ENCODE peak calls at places on chromosomes 11 and 22, in eight cellular contexts. R, K, B, T, W, I, O and X are unnamed samples.
A peak's percentile ranks its signal among the peaks of the same experiment; 100 is the strongest.

GRCh38 chr22:39617342-39617741 is 46.8 kb downstream of the CACNA1I start:
- DNase-seq in R (no peak), K (no peak), B (no peak), T (no peak), W (no peak), I (no peak), O (no peak), X (no peak)

GRCh38 chr22:41799486-41800347 is 762 bp upstream of the CCDC134 start:
- DNase-seq in R (peak; percentile 29), K (peak; percentile 44), B (peak; percentile 84), T (no peak), W (no peak), I (no peak), O (peak; percentile 27), X (peak; percentile 67)

GRCh38 chr11:117973446-117973922 is 12.7 kb upstream of the IL10RA start:
- DNase-seq in R (no peak), K (no peak), B (no peak), T (no peak), W (no peak), I (no peak), O (no peak), X (no peak)

GRCh38 chr11:66068923-66069714 is 953 bp upstream of the PACS1 start:
- DNase-seq in R (peak; percentile 42), K (no peak), B (peak; percentile 85), T (no peak), W (peak; percentile 12), I (peak; percentile 77), O (peak; percentile 28), X (no peak)

GRCh38 chr11:69357458-69358397 is 63.8 kb downstream of the MYEOV start:
- DNase-seq in R (peak; percentile 6), K (no peak), B (no peak), T (no peak), W (no peak), I (no peak), O (no peak), X (no peak)

GRCh38 chr22:37176464-37177061 is 11.5 kb downstream of the C1QTNF6 start:
- DNase-seq in R (peak; percentile 52), K (peak; percentile 75), B (peak; percentile 84), T (no peak), W (no peak), I (no peak), O (peak; percentile 69), X (no peak)

GRCh38 chr11:69397732-69398131 is 83.7 kb upstream of the LINC01488 start:
- DNase-seq in R (no peak), K (no peak), B (no peak), T (no peak), W (no peak), I (no peak), O (no peak), X (no peak)

GRCh38 chr22:50403701-50404101 is 60.6 kb downstream of the PPP6R2 start:
- DNase-seq in R (peak; percentile 56), K (peak; percentile 28), B (peak; percentile 83), T (no peak), W (no peak), I (no peak), O (peak; percentile 55), X (no peak)

GRCh38 chr11:214083-214482 is 6.6 kb downstream of the RIC8A start:
- DNase-seq in R (no peak), K (no peak), B (no peak), T (no peak), W (no peak), I (no peak), O (no peak), X (no peak)

GRCh38 chr11:218815-219593 is 11.5 kb downstream of the RIC8A start:
- DNase-seq in R (no peak), K (no peak), B (no peak), T (no peak), W (no peak), I (no peak), O (no peak), X (no peak)

GRCh38 chr11:215581-216037 is 8.1 kb downstream of the RIC8A start:
- DNase-seq in R (no peak), K (no peak), B (no peak), T (no peak), W (no peak), I (no peak), O (no peak), X (no peak)

GRCh38 chr11:217704-218103 is 10.2 kb downstream of the RIC8A start:
- DNase-seq in R (no peak), K (no peak), B (no peak), T (no peak), W (no peak), I (no peak), O (no peak), X (no peak)

DNA sequence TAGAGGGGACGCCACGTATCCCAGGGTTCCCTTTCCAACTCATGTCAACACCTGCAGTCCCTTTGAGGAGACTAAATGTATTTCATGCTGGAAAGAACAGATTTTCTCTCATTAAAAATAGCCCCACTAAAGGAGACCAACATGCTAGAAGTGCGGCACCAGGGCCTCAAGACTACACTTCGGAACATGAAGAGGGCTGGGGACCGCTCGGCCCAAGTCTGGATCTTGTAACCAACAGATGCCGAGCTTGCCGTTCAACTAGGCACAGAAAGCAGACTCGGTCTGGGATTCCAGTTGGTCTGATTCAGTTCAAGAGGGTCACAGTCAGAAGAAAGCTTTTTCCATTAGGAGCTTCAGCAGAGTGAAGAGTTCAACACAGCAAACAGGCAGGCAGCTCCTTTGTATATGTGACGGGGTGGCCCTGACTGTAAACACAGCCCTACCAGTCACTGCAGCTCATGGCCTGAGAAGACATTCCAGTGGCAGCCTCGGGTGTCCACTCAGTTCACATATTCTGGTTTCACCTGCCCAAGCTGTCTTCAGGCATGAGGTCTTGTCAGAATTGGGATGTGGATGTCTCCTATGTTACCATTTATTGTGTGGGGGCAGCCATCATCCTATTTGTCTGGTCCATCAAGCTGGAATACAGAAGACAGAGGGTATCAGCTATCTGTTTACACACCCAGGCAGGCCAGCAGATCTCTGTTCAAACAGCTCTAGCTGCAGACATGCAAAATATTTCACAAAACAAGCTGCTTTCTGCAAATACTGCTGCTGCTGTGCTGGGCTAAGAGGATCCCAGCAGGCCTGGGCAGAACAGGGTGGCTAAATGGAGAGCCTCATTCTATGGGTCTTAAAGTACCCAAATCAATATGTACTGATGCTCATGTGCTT is 8.8 kb downstream of the RIC8A start:
- DNase-seq in R (no peak), K (no peak), B (no peak), T (no peak), W (peak; percentile 64), I (no peak), O (no peak), X (no peak)
- TF ChIP-seq POLR2A in R (no peak), K (no peak), B (no peak), T (no peak), W (no peak), I (no peak), O (no peak), X (no peak)

DNA sequence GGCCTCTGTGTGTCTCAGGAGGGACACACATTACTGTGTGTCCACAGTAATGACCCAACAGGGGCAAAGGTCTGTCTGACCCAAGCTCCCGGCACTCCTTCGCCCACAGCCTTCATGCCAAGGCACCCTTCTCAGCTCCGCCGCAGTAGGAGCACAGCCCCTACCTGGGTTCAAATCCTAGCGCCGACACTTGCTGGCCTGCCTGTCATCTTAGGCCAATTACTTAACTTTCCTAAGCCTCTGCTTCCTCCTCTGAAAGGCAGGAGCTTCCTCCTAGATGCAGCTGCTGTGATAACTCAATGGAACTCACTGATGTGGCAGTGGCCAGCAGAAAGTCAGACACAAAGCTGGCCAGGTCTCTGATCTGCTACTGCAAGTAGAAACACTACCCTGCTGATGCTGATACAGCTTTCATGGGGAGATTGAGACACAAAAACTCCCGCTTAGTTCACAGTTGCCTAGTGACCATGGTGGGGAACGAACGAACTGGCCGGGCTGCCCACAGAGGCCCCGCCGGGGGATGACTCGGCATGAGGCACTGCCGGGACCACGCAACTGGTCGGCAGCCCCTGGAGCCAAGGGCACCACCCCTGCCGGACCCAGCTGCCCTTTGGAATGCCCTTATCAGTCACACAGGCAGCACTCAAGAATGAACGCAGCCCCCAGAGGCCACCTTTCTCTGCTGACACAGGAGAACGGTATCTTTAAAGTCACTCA is 8.1 kb downstream of the EHD1 start:
- DNase-seq in R (peak; percentile 36), K (peak; percentile 58), B (peak; percentile 88), T (no peak), W (peak; percentile 74), I (no peak), O (no peak), X (no peak)
- TF ChIP-seq POLR2A in R (no peak), K (no peak), B (no peak), T (no peak), W (no peak), I (no peak), O (no peak), X (no peak)

GRCh38 chr11:35163209-35163608 is 24.2 kb downstream of the CD44 start:
- DNase-seq in R (no peak), K (no peak), B (no peak), T (no peak), W (no peak), I (no peak), O (no peak), X (no peak)

GRCh38 chr11:35167451-35167954 is 28.5 kb downstream of the CD44 start:
- DNase-seq in R (no peak), K (peak; percentile 40), B (no peak), T (no peak), W (no peak), I (no peak), O (no peak), X (no peak)

GRCh38 chr11:35163707-35164496 is 24.9 kb downstream of the CD44 start:
- DNase-seq in R (no peak), K (no peak), B (no peak), T (no peak), W (no peak), I (no peak), O (no peak), X (no peak)

GRCh38 chr11:35166369-35167360 is 27.7 kb downstream of the CD44 start:
- DNase-seq in R (no peak), K (no peak), B (peak; percentile 78), T (peak; percentile 94), W (no peak), I (peak; percentile 57), O (no peak), X (no peak)

GRCh38 chr11:35165416-35166368 is 26.7 kb downstream of the CD44 start:
- DNase-seq in R (peak; percentile 73), K (no peak), B (peak; percentile 84), T (no peak), W (no peak), I (no peak), O (peak; percentile 40), X (no peak)
- TF ChIP-seq POLR2A in R (no peak), K (no peak), B (no peak), T (no peak), W (no peak), I (no peak), O (no peak), X (no peak)

DNA sequence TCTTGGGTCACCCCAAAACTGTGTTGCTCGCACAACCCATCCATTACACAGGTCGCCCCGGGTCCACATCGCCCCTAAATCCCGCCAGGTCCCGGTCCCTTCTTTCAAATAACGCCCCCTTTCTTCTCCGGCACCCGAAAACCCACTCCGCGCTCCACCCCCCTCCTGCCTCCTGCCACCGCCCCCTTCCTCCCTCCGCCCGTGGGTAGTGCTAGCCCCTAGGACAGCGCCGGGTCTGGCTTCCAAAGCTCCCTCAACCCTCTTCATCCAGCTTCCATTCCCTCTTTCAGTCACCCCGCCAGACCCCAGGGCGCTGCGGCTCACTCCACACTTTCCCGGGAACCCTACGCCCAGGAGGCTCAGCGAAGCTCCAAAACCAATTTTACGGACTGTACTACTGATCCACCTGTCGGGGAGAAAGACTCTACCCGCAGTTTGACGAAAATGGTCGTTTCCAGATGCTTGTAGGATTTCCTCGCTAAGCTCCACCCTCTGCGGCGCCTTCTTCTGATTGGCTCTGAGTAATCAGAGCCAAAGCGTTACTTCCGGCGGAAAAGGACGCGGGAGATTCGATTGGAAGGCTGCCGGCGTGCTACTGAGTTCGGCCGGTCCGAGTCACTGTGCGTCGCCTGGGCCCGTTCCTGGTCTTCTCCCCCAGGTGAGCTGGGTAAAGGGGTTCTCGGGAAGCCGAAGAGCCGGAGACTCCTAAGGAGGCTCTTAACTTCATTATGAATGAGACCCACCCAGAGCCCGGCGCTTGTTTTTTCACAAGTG is at the start of gene DDIAS:
- DNase-seq in R (peak; percentile 96), K (peak; percentile 94), B (peak; percentile 96), T (peak; percentile 98), W (peak; percentile 98), I (peak; percentile 92), O (peak; percentile 97), X (peak; percentile 94)
- TF ChIP-seq POLR2A in R (peak; percentile 84), K (peak; percentile 70), B (peak; percentile 52), T (peak; percentile 77), W (peak; percentile 56), I (peak; percentile 33), O (peak; percentile 62), X (peak; percentile 68)